ENCODE peak calls at places on chromosomes 12 and 14, in six cellular contexts. P is GM10248; A is activated CD8-positive, alpha-beta T cell treated with anti-CD3 and anti-CD28 coated beads, Interleukin-2, amount 10 ng/mL, durations not matched to agents 7 days and 5 days; E is dorsolateral prefrontal cortex; J is stimulated activated CD4-positive, alpha-beta T cell treated with anti-CD3 and anti-CD28 coated beads, Interleukin-12 subunit alpha, Interleukin-12 subunit beta, amount 100 ng/mL, for 4 hours; Q is Caco-2. F is an unnamed sample.

GRCh38 chr14:79570648-79571047 is 640.7 kb downstream of the DIO2 start:
- DNase-seq in P (no peak), A (no peak), E (no peak), J (no peak), Q (no peak), F (no peak)

GRCh38 chr14:22303589-22304195 is 285.3 kb downstream of the DAD1 start:
- DNase-seq in P (no peak), A (no peak), E (no peak), J (no peak), Q (no peak), F (no peak)

GRCh38 chr14:99248761-99249171 is 23.2 kb downstream of the BCL11B start:
- DNase-seq in P (no peak), A (no peak), E (no peak), J (no peak), Q (no peak), F (no peak)

GRCh38 chr12:108691995-108692808 is 39.1 kb downstream of the CORO1C start:
- DNase-seq in P (no peak), A (no peak), E (peak), J (no peak), Q (no peak), F (no peak)

GRCh38 chr14:33986804-33987203 is 35.9 kb upstream of the EGLN3 start:
- DNase-seq in P (no peak), A (no peak), E (no peak), J (no peak), Q (peak), F (no peak)

GRCh38 chr12:64633940-64634337 is 23.6 kb downstream of the RASSF3 start:
- DNase-seq in P (no peak), A (no peak), E (no peak), J (no peak), Q (peak), F (peak)

GRCh38 chr14:77120771-77121743 is 20.5 kb downstream of the ZDHHC22 start:
- DNase-seq in P (peak), A (peak), E (peak), J (no peak), Q (no peak), F (no peak)

GRCh38 chr14:22333408-22334274 is 255.4 kb downstream of the DAD1 start:
- DNase-seq in P (no peak), A (no peak), E (no peak), J (no peak), Q (no peak), F (peak)

GRCh38 chr14:80378084-80378483 is 166.8 kb upstream of the DIO2 start:
- DNase-seq in P (no peak), A (no peak), E (no peak), J (no peak), Q (no peak), F (no peak)

GRCh38 chr12:130818381-130819247 is 20.4 kb downstream of the STX2 start:
- DNase-seq in P (peak), A (peak), E (peak), J (peak), Q (peak), F (no peak)

GRCh38 chr12:107079172-107080011 is 14.0 kb downstream of the CRY1 start:
- DNase-seq in P (no peak), A (no peak), E (no peak), J (no peak), Q (no peak), F (peak)

GRCh38 chr12:63276537-63277365 is 125.8 kb upstream of the AVPR1A start:
- DNase-seq in P (peak), A (peak), E (no peak), J (no peak), Q (peak), F (peak)

GRCh38 chr12:47307680-47308399 is 228.1 kb upstream of the AMIGO2 start:
- DNase-seq in P (peak), A (peak), E (no peak), J (peak), Q (peak), F (peak)

GRCh38 chr14:45785240-45785639 is 532.2 kb upstream of the MIS18BP1 start:
- DNase-seq in P (no peak), A (no peak), E (no peak), J (no peak), Q (peak), F (no peak)

GRCh38 chr12:122199484-122200355 is 3.8 kb upstream of the B3GNT4 start:
- DNase-seq in P (no peak), A (no peak), E (no peak), J (no peak), Q (no peak), F (no peak)

GRCh38 chr14:24329073-24329663 is 5.7 kb downstream of the ADCY4 start:
- DNase-seq in P (no peak), A (no peak), E (no peak), J (no peak), Q (no peak), F (no peak)

F was measured in HepG2.